ENCODE peak calls at places on chromosomes 16 and 17, in six cellular contexts. X, C, U, K, J and Y are unnamed samples.

GRCh38 chr17:17723354-17724261 is 42.4 kb downstream of the RAI1 start:
- DNase-seq in K (no peak), C (peak), J (peak), U (no peak), X (no peak), Y (no peak)

GRCh38 chr17:75749545-75750389 is 15.2 kb downstream of the GALK1 start:
- DNase-seq in C (peak), J (peak), K (peak), U (peak), X (peak), Y (no peak)

GRCh38 chr17:74619077-74619673 is 4.4 kb downstream of the CD300E start:
- DNase-seq in K (no peak), J (peak), C (no peak), U (no peak), X (no peak), Y (no peak)

GRCh38 chr16:50722410-50722737 is 19.5 kb upstream of the CYLD start:
- DNase-seq in U (no peak), X (no peak), J (no peak), C (no peak), K (no peak), Y (no peak)

GRCh38 chr17:36752096-36752888 is 150.9 kb downstream of the MRM1 start:
- DNase-seq in C (no peak), X (no peak), J (no peak), U (no peak), K (no peak), Y (no peak)

GRCh38 chr17:47690121-47690520 is 3.8 kb upstream of the TBKBP1 start:
- DNase-seq in X (no peak), U (no peak), C (no peak), J (no peak), K (no peak), Y (no peak)

GRCh38 chr17:74201250-74201649 is 2.2 kb upstream of the RPL38 start:
- DNase-seq in C (no peak), K (no peak), U (no peak), J (peak), X (no peak), Y (no peak)

GRCh38 chr17:40602445-40603443 is 37.5 kb upstream of the CCR7 start:
- DNase-seq in K (no peak), C (peak), J (no peak), X (no peak), U (peak), Y (no peak)

GRCh38 chr16:57957396-57958392 is 13.2 kb downstream of the CNGB1 start:
- DNase-seq in K (no peak), J (no peak), U (no peak), C (no peak), X (no peak), Y (no peak)

GRCh38 chr17:34305061-34305460 is 14.2 kb upstream of the CCL8 start:
- DNase-seq in U (no peak), C (no peak), J (no peak), K (no peak), X (no peak), Y (no peak)

GRCh38 chr16:23423496-23424049 is 29.4 kb downstream of the COG7 start:
- DNase-seq in X (no peak), K (peak), U (no peak), C (no peak), J (peak), Y (peak)

GRCh38 chr16:84879569-84880487 is 60.0 kb downstream of the CRISPLD2 start:
- DNase-seq in U (no peak), C (no peak), K (no peak), X (no peak), J (no peak), Y (no peak)

GRCh38 chr16:1492082-1492922 is 858 bp upstream of the TELO2 start:
- DNase-seq in K (no peak), J (no peak), U (no peak), X (no peak), C (no peak), Y (no peak)

GRCh38 chr17:36923814-36924221 is 13.5 kb upstream of the LHX1 start:
- DNase-seq in X (peak), C (no peak), U (no peak), K (no peak), J (no peak), Y (no peak)

GRCh38 chr16:1363501-1364041 is 11.8 kb downstream of the GNPTG start:
- DNase-seq in K (peak), J (peak), X (peak), C (peak), U (peak), Y (no peak)